ENCODE peak calls at places on chromosomes 4 and X, in nine cellular contexts. M, X, W, S, E, Y, G, N and U are unnamed samples.

GRCh38 chr4:5954056-5954760 is 61.3 kb upstream of the CRMP1 start:
- DNase-seq in S (no peak), E (no peak), X (no peak), N (no peak), W (no peak), M (no peak), Y (no peak), G (no peak), U (no peak)

GRCh38 chrX:1124531-1124930 is 87.9 kb downstream of the CRLF2 start:
- DNase-seq in W (no peak), N (no peak), X (no peak), G (no peak), E (no peak), Y (no peak), M (no peak), S (no peak), U (no peak)

GRCh38 chr4:15034071-15034764 is 31.9 kb downstream of the CPEB2 start:
- DNase-seq in S (no peak), M (no peak), X (no peak), Y (no peak), N (no peak), W (no peak), E (no peak), G (peak; percentile 57), U (peak; percentile 7)

GRCh38 chr4:154741131-154741530 is 2.7 kb upstream of the LRAT start:
- DNase-seq in E (peak; percentile 12), M (no peak), S (no peak), G (no peak), X (no peak), N (no peak), Y (no peak), W (no peak), U (no peak)

GRCh38 chr4:168832746-168833575 is 177.1 kb downstream of the CBR4 start:
- DNase-seq in W (peak; percentile 42), E (peak; percentile 36), G (peak; percentile 62), Y (no peak), X (peak; percentile 14), S (no peak), M (peak; percentile 5), N (peak; percentile 18), U (peak; percentile 40)

GRCh38 chr4:1177274-1178141 is 5.1 kb upstream of the SPON2 start:
- DNase-seq in E (no peak), W (no peak), G (no peak), N (no peak), Y (peak; percentile 93), M (peak; percentile 47), X (no peak), S (no peak), U (peak; percentile 64)

GRCh38 chrX:119226431-119226830 is 9.7 kb upstream of the PGRMC1 start:
- DNase-seq in X (no peak), N (no peak), E (no peak), G (no peak), Y (peak; percentile 4), S (no peak), W (no peak), M (no peak), U (no peak)

GRCh38 chr4:123941306-123941705 is 544.7 kb downstream of the SPRY1 start:
- DNase-seq in Y (no peak), E (no peak), N (no peak), W (no peak), X (no peak), G (peak; percentile 47), M (no peak), S (no peak), U (peak; percentile 3)

GRCh38 chrX:107000013-107000515 is at the start of gene MORC4:
- DNase-seq in S (peak; percentile 39), E (peak; percentile 45), W (peak; percentile 58), Y (no peak), N (peak; percentile 36), G (peak; percentile 79), M (peak; percentile 66), X (peak; percentile 50), U (peak; percentile 40)

GRCh38 chr4:108345862-108346530 is 177.3 kb upstream of the LEF1 start:
- DNase-seq in W (no peak), E (no peak), X (no peak), S (no peak), N (no peak), M (no peak), G (no peak), Y (no peak), U (peak; percentile 27)

GRCh38 chr4:4320951-4321714 is 31.1 kb downstream of the ZBTB49 start:
- DNase-seq in X (no peak), S (no peak), W (no peak), G (no peak), M (no peak), Y (no peak), E (no peak), N (no peak), U (no peak)

GRCh38 chrX:31307952-31308351 is 236.1 kb upstream of the FTHL17 start:
- DNase-seq in M (no peak), G (no peak), X (no peak), N (no peak), W (no peak), S (no peak), E (no peak), Y (no peak), U (no peak)

GRCh38 chrX:46838482-46838857 is 1.6 kb downstream of the RP2 start:
- DNase-seq in S (no peak), N (no peak), E (no peak), W (no peak), Y (no peak), X (no peak), G (peak; percentile 42), M (no peak), U (no peak)

GRCh38 chr4:93981594-93981993 is 153.0 kb downstream of the ATOH1 start:
- DNase-seq in S (no peak), N (no peak), W (no peak), E (no peak), X (no peak), G (no peak), Y (no peak), M (no peak), U (no peak)

GRCh38 chr4:8904666-8905065 is 33.0 kb upstream of the HMX1 start:
- DNase-seq in G (no peak), N (no peak), E (no peak), W (no peak), X (no peak), S (no peak), M (no peak), Y (no peak), U (no peak)

GRCh38 chr4:24820541-24820940 is 25.2 kb downstream of the SOD3 start:
- DNase-seq in X (no peak), M (no peak), N (no peak), Y (no peak), G (no peak), W (no peak), E (no peak), S (no peak), U (no peak)

GRCh38 chrX:16368696-16369095 is 201.4 kb downstream of the MAGEB17 start:
- DNase-seq in X (no peak), G (no peak), E (no peak), M (no peak), S (no peak), Y (no peak), W (no peak), N (no peak), U (no peak)

GRCh38 chr4:121876976-121877773 is 6.9 kb upstream of the BBS7 start:
- DNase-seq in E (no peak), M (no peak), S (no peak), W (no peak), Y (no peak), X (no peak), N (no peak), G (no peak), U (peak; percentile 18)

GRCh38 chr4:100995671-100996070 is 351.7 kb downstream of the PPP3CA start:
- DNase-seq in M (no peak), G (no peak), Y (no peak), X (no peak), N (no peak), S (no peak), W (no peak), E (no peak), U (no peak)

GRCh38 chr4:128060130-128060619 is 937 bp upstream of the LARP1B start:
- DNase-seq in W (peak; percentile 17), M (no peak), S (no peak), E (peak; percentile 36), G (no peak), X (no peak), Y (peak; percentile 18), N (no peak), U (no peak)

GRCh38 chr4:1571986-1572385 is 112.1 kb downstream of the FAM53A start:
- DNase-seq in Y (no peak), N (no peak), W (no peak), G (no peak), E (no peak), M (no peak), S (no peak), X (no peak), U (no peak)

GRCh38 chr4:73075832-73076231 is 6.3 kb upstream of the COX18 start:
- DNase-seq in N (no peak), Y (no peak), X (no peak), G (no peak), E (no peak), W (no peak), M (no peak), S (no peak), U (no peak)

GRCh38 chrX:50281253-50281652 is 76.7 kb downstream of the CCNB3 start:
- DNase-seq in N (peak; percentile 5), E (no peak), S (no peak), G (no peak), Y (no peak), M (no peak), W (no peak), X (no peak), U (no peak)

GRCh38 chr4:129403848-129404247 is 307.9 kb downstream of the C4orf33 start:
- DNase-seq in G (no peak), M (no peak), E (no peak), N (no peak), X (no peak), W (no peak), S (no peak), Y (no peak), U (no peak)

GRCh38 chr4:99966692-99967091 is 16.6 kb upstream of the H2AZ1 start:
- DNase-seq in M (no peak), X (no peak), Y (no peak), W (no peak), S (no peak), N (no peak), E (no peak), G (no peak), U (no peak)

GRCh38 chrX:28586891-28587635 is at the start of gene IL1RAPL1:
- DNase-seq in E (peak; percentile 1), G (peak; percentile 73), S (no peak), M (no peak), W (peak; percentile 37), N (no peak), X (no peak), Y (peak; percentile 1), U (peak; percentile 31)

GRCh38 chr4:116005037-116005805 is 891.8 kb upstream of the NDST4 start:
- DNase-seq in G (peak; percentile 72), W (no peak), X (no peak), S (no peak), E (no peak), Y (no peak), N (no peak), M (no peak), U (no peak)